ENCODE peak calls at places on chromosomes 12 and 14, in seven cellular contexts. C is A549, Y is lower lobe of right lung, U is astrocyte of the spinal cord, B is OCI-LY7, E is left ventricle myocardium inferior, M is AG04450. G is an unnamed sample.

GRCh38 chr12:81835783-81836182 is 76.6 kb upstream of the PPFIA2 start:
- DNase-seq in U (no peak), B (no peak), E (no peak), M (no peak), Y (no peak), C (no peak), G (no peak)

GRCh38 chr14:87745507-87746118 is 247.4 kb downstream of the GALC start:
- DNase-seq in E (no peak), B (peak; percentile 22), M (no peak), U (peak; percentile 2), Y (no peak), C (peak; percentile 37), G (no peak)

GRCh38 chr12:125099407-125099779 is 34.2 kb downstream of the AACS start:
- DNase-seq in C (no peak), B (no peak), Y (no peak), E (no peak), M (no peak), U (no peak), G (no peak)

GRCh38 chr14:32559595-32559994 is 230.5 kb downstream of the AKAP6 start:
- DNase-seq in E (no peak), Y (no peak), M (no peak), B (no peak), U (peak; percentile 15), C (no peak), G (no peak)

GRCh38 chr14:85247071-85247470 is 282.9 kb upstream of the FLRT2 start:
- DNase-seq in C (no peak), E (no peak), M (no peak), U (no peak), B (no peak), Y (no peak), G (no peak)

GRCh38 chr14:90846511-90846910 is 30.3 kb upstream of the TTC7B start:
- DNase-seq in B (no peak), C (no peak), M (no peak), Y (no peak), U (peak; percentile 37), E (no peak), G (no peak)

GRCh38 chr14:32363761-32364160 is 34.7 kb downstream of the AKAP6 start:
- DNase-seq in M (no peak), Y (no peak), E (no peak), B (no peak), U (no peak), C (no peak), G (no peak)

GRCh38 chr12:91441236-91441635 is 258.6 kb upstream of the DCN start:
- DNase-seq in Y (no peak), E (no peak), C (no peak), U (no peak), B (no peak), M (no peak), G (no peak)

GRCh38 chr12:103560604-103561101 is 26.4 kb upstream of the STAB2 start:
- DNase-seq in M (peak; percentile 77), C (peak; percentile 99), Y (no peak), U (peak; percentile 95), E (no peak), B (no peak), G (peak; percentile 93)

GRCh38 chr14:64971890-64972785 is at the start of gene RAB15:
- DNase-seq in C (peak; percentile 39), Y (no peak), E (peak; percentile 39), U (no peak), B (peak; percentile 14), M (no peak), G (no peak)

GRCh38 chr14:90703841-90704240 is 112.4 kb downstream of the TTC7B start:
- DNase-seq in M (no peak), Y (no peak), E (no peak), B (no peak), U (no peak), C (no peak), G (no peak)

GRCh38 chr12:47736877-47737676 is 11.8 kb upstream of the ENDOU start:
- DNase-seq in B (no peak), U (peak; percentile 61), E (peak; percentile 91), C (no peak), Y (peak; percentile 91), M (peak; percentile 24), G (no peak)

DNA sequence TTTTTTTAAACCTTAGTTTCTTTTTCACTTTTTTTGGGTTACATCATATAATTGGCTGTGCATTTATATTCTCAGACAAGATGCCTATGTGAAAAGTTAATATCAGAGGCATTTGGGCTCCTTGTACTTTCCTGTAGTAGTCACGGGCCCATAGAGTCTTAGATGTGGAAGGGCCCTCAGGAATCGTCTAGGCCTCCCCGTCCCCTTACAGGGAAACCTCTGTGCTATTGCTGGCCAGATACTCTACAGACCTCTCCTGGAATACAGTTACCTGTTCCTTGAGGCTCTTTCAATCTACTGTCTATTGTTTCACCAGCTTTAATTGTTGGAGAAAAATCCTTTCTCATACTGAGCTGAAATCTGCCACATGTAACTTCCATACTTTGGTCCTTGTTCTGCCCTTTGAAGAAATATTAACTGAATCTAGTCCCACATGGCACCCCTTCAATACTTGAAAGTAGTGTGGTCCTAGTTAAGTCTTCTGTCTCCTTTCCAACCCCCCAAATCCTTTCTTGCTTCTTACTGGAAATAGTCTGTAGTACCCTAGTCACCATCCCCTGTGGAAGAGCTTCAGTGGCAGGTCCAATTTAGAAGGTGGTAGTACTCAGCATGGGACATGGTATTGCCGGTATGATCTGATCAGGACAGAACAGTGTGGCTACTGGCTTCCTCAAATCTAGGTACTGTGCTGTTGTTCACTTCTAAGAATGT is 3.1 kb downstream of the ATP23 start:
- DNase-seq in U (no peak), E (no peak), C (no peak), B (no peak), M (no peak), Y (no peak), G (no peak)
- H3K4me3 ChIP-seq in U (no peak overlapping the region), E (no peak overlapping the region), C (no peak overlapping the region), B (no peak overlapping the region), M (no peak overlapping the region), Y (no peak overlapping the region), G (no peak overlapping the region)

DNA sequence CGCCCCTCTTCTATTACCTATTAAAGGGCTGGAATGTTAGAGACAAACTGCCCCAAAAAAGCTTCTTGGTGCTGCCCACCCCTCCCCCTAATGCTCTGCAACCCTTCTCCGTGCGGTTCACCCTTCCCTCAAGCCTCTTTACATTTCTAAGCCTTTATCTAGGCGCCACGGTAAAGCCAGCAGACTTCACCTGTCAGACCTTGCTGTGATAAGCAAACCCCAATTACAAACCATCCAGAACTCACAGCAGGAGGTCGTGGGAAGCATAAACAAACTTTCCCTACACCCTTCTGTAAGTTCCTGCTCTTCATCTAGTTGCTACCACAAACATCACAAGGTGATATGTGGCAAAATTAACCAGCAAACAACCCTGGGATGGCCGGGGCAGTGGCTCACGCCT is 56.8 kb downstream of the MOK start:
- DNase-seq in C (no peak), M (no peak), U (no peak), E (no peak), Y (no peak), B (no peak), G (no peak)
- TF ChIP-seq CTCF in C (no peak), M (no peak), U (no peak), E (no peak), Y (no peak), B (no peak), G (no peak)

GRCh38 chr12:56722832-56723231 is 2.3 kb downstream of the NACA start:
- DNase-seq in B (no peak), E (no peak), M (no peak), Y (no peak), U (no peak), C (no peak), G (no peak)
- H3K4me3 ChIP-seq in B (peak overlapping the region; percentile 93), E (peak overlapping the region; percentile 82), M (peak overlapping the region; percentile 99), Y (peak overlapping the region; percentile 87), U (peak overlapping the region; percentile 97), C (peak overlapping the region; percentile 99), G (no peak overlapping the region)

DNA sequence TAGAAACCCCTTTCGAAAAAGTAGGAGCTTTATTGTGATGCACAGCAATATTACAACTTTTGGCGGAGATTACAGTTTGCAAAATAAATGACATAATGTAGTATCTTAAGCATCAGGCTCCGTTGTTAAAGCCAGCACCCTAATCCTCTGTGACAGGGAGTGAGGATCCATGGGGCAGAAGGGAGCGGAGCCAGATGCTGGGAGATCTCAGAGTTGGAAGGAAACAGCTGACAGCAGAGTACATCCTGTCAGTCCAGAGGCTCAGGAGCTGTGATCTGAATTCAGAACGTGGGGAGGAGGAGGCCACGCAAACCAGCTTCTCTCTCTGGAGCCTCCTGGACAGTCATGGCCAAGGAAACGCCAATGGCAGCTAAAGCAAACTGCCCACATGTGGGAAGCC is 55.7 kb downstream of the TMTC1 start:
- DNase-seq in E (peak; percentile 20), B (no peak), M (no peak), Y (no peak), U (no peak), C (no peak), G (no peak)
- TF ChIP-seq CTCF in E (no peak), B (no peak), M (no peak), Y (no peak), U (no peak), C (no peak), G (no peak)